ENCODE peak calls at places on chromosomes 11 and 22, in six cellular contexts. One of them, this sample, is unnamed.

GRCh38 chr11:130804306-130805077 is 111.8 kb downstream of the SNX19 start:
- DNase-seq in IMR-90: no peak
- DNase-seq in H1: no peak
- DNase-seq in neuronal stem cell: no peak
- DNase-seq in mesenchymal stem cell: no peak
- DNase-seq in mesendoderm: no peak
- DNase-seq in this sample: no peak

GRCh38 chr11:63608353-63609345 is 5.6 kb downstream of the PLAAT3 start:
- DNase-seq in IMR-90: peak; percentile 66
- DNase-seq in H1: no peak
- DNase-seq in neuronal stem cell: no peak
- DNase-seq in mesenchymal stem cell: no peak
- DNase-seq in mesendoderm: no peak
- DNase-seq in this sample: no peak

GRCh38 chr11:113796663-113797259 is 17.2 kb downstream of the CLDN25 start:
- DNase-seq in IMR-90: peak; percentile 34
- DNase-seq in H1: no peak
- DNase-seq in neuronal stem cell: no peak
- DNase-seq in mesenchymal stem cell: peak; percentile 58
- DNase-seq in mesendoderm: peak; percentile 53
- DNase-seq in this sample: no peak

GRCh38 chr11:12075822-12076821 is 34.3 kb upstream of the MICAL2 start:
- DNase-seq in IMR-90: peak; percentile 100
- DNase-seq in H1: no peak
- DNase-seq in neuronal stem cell: no peak
- DNase-seq in mesenchymal stem cell: peak; percentile 100
- DNase-seq in mesendoderm: no peak
- DNase-seq in this sample: no peak

GRCh38 chr22:40400173-40400572 is 29.8 kb downstream of the SGSM3 start:
- DNase-seq in IMR-90: no peak
- DNase-seq in H1: no peak
- DNase-seq in neuronal stem cell: no peak
- DNase-seq in mesenchymal stem cell: no peak
- DNase-seq in mesendoderm: no peak
- DNase-seq in this sample: no peak

GRCh38 chr11:117179048-117179999 is 781 bp downstream of the SIDT2 start:
- DNase-seq in IMR-90: no peak
- DNase-seq in H1: no peak
- DNase-seq in neuronal stem cell: no peak
- DNase-seq in mesenchymal stem cell: peak; percentile 60
- DNase-seq in mesendoderm: peak; percentile 38
- DNase-seq in this sample: peak; percentile 29

GRCh38 chr11:47270331-47271271 is 668 bp downstream of the MADD start:
- DNase-seq in IMR-90: peak; percentile 72
- DNase-seq in H1: no peak
- DNase-seq in neuronal stem cell: no peak
- DNase-seq in mesenchymal stem cell: peak; percentile 60
- DNase-seq in mesendoderm: peak; percentile 62
- DNase-seq in this sample: no peak

GRCh38 chr11:34825670-34826383 is 90.4 kb downstream of the APIP start:
- DNase-seq in IMR-90: no peak
- DNase-seq in H1: no peak
- DNase-seq in neuronal stem cell: no peak
- DNase-seq in mesenchymal stem cell: no peak
- DNase-seq in mesendoderm: no peak
- DNase-seq in this sample: no peak

GRCh38 chr11:7381937-7382336 is 103.4 kb upstream of the OLFML1 start:
- DNase-seq in IMR-90: no peak
- DNase-seq in H1: no peak
- DNase-seq in neuronal stem cell: no peak
- DNase-seq in mesenchymal stem cell: no peak
- DNase-seq in mesendoderm: no peak
- DNase-seq in this sample: no peak

GRCh38 chr11:62934496-62934785 is 13.3 kb upstream of the CHRM1 start:
- DNase-seq in IMR-90: no peak
- DNase-seq in H1: no peak
- DNase-seq in neuronal stem cell: no peak
- DNase-seq in mesenchymal stem cell: no peak
- DNase-seq in mesendoderm: no peak
- DNase-seq in this sample: no peak

GRCh38 chr11:133955091-133955846 is 1.5 kb downstream of the IGSF9B start:
- DNase-seq in IMR-90: no peak
- DNase-seq in H1: no peak
- DNase-seq in neuronal stem cell: no peak
- DNase-seq in mesenchymal stem cell: no peak
- DNase-seq in mesendoderm: peak; percentile 28
- DNase-seq in this sample: no peak

GRCh38 chr22:42680648-42681047 is 31.5 kb upstream of the CYB5R3 start:
- DNase-seq in IMR-90: peak; percentile 98
- DNase-seq in H1: no peak
- DNase-seq in neuronal stem cell: no peak
- DNase-seq in mesenchymal stem cell: peak; percentile 97
- DNase-seq in mesendoderm: peak; percentile 29
- DNase-seq in this sample: no peak

GRCh38 chr11:76918941-76919386 is 58.2 kb downstream of the ACER3 start:
- DNase-seq in IMR-90: peak; percentile 78
- DNase-seq in H1: no peak
- DNase-seq in neuronal stem cell: peak; percentile 18
- DNase-seq in mesenchymal stem cell: peak; percentile 75
- DNase-seq in mesendoderm: peak; percentile 68
- DNase-seq in this sample: no peak

GRCh38 chr22:45831394-45831793 is 145.6 kb downstream of the WNT7B start:
- DNase-seq in IMR-90: peak; percentile 38
- DNase-seq in H1: no peak
- DNase-seq in neuronal stem cell: no peak
- DNase-seq in mesenchymal stem cell: no peak
- DNase-seq in mesendoderm: no peak
- DNase-seq in this sample: no peak

GRCh38 chr11:114259551-114259983 is 36.6 kb upstream of the NNMT start:
- DNase-seq in IMR-90: no peak
- DNase-seq in H1: no peak
- DNase-seq in neuronal stem cell: no peak
- DNase-seq in mesenchymal stem cell: no peak
- DNase-seq in mesendoderm: no peak
- DNase-seq in this sample: no peak

GRCh38 chr11:35981581-35981980 is 37.7 kb downstream of the LDLRAD3 start:
- DNase-seq in IMR-90: no peak
- DNase-seq in H1: no peak
- DNase-seq in neuronal stem cell: no peak
- DNase-seq in mesenchymal stem cell: no peak
- DNase-seq in mesendoderm: no peak
- DNase-seq in this sample: no peak

GRCh38 chr11:62560566-62561103 is 13.1 kb downstream of the EEF1G start:
- DNase-seq in IMR-90: peak; percentile 98
- DNase-seq in H1: peak; percentile 93
- DNase-seq in neuronal stem cell: peak; percentile 82
- DNase-seq in mesenchymal stem cell: peak; percentile 97
- DNase-seq in mesendoderm: peak; percentile 99
- DNase-seq in this sample: peak; percentile 95

GRCh38 chr11:43879789-43880639 is 617 bp upstream of the ALKBH3 start:
- DNase-seq in IMR-90: no peak
- DNase-seq in H1: no peak
- DNase-seq in neuronal stem cell: no peak
- DNase-seq in mesenchymal stem cell: no peak
- DNase-seq in mesendoderm: no peak
- DNase-seq in this sample: no peak

GRCh38 chr11:119318240-119319135 is 1.6 kb upstream of the MCAM start:
- DNase-seq in IMR-90: peak; percentile 81
- DNase-seq in H1: no peak
- DNase-seq in neuronal stem cell: no peak
- DNase-seq in mesenchymal stem cell: peak; percentile 91
- DNase-seq in mesendoderm: peak; percentile 97
- DNase-seq in this sample: peak; percentile 82

GRCh38 chr22:35102663-35103062 is 36.7 kb downstream of the ISX start:
- DNase-seq in IMR-90: peak; percentile 2
- DNase-seq in H1: peak; percentile 39
- DNase-seq in neuronal stem cell: no peak
- DNase-seq in mesenchymal stem cell: no peak
- DNase-seq in mesendoderm: peak; percentile 90
- DNase-seq in this sample: peak; percentile 72

GRCh38 chr11:131942878-131943277 is 572.5 kb downstream of the NTM start:
- DNase-seq in IMR-90: no peak
- DNase-seq in H1: no peak
- DNase-seq in neuronal stem cell: no peak
- DNase-seq in mesenchymal stem cell: no peak
- DNase-seq in mesendoderm: no peak
- DNase-seq in this sample: no peak

GRCh38 chr11:122032317-122032716 is 83.7 kb downstream of the BLID start:
- DNase-seq in IMR-90: no peak
- DNase-seq in H1: no peak
- DNase-seq in neuronal stem cell: no peak
- DNase-seq in mesenchymal stem cell: no peak
- DNase-seq in mesendoderm: no peak
- DNase-seq in this sample: no peak

GRCh38 chr11:72591023-72591422 is 83.2 kb downstream of the PDE2A start:
- DNase-seq in IMR-90: no peak
- DNase-seq in H1: no peak
- DNase-seq in neuronal stem cell: no peak
- DNase-seq in mesenchymal stem cell: no peak
- DNase-seq in mesendoderm: no peak
- DNase-seq in this sample: no peak

DNA sequence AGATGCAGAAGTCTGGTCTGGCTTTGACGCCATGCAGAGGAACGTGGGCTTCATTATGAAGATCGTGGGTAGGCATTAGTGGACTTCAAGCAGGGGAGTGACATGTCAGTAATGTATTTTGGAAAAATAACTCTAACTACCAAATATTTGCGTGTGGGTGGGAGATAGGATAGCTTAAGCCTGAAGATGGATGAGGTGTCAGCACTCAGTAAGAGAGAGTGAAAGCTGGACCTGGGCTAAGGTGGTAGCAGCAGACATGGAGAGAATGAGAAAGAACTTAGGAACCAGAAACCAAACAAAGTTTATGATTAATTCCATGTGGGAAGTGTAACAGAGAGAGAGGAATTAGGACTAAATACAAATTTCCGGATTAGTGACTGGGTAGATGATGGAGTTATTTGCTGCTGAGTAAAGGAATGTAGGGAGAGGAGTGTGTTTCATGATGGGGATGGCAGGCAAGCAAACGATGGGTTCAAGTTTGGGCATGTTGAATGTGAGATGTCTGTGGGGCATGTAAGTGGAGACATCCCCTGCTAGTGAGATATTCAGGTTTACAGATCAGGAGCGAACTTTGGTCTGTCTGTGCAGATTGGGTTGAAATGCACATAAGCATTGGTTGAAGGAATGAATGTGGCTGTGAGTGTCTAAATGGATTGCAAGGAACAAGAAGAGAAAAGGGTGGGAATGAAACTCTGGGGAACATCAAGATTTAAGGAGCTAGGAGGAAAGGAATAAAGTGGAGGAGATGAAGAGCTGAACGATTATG is 185.5 kb upstream of the MTMR2 start:
- DNase-seq in IMR-90: peak; percentile 19
- DNase-seq in H1: no peak
- DNase-seq in neuronal stem cell: no peak
- DNase-seq in mesenchymal stem cell: no peak
- DNase-seq in mesendoderm: no peak
- DNase-seq in this sample: no peak
- H4K8ac ChIP-seq in IMR-90: no peak overlapping the region
- H4K8ac ChIP-seq in H1: no peak overlapping the region
- H4K8ac ChIP-seq in neuronal stem cell: no peak overlapping the region
- H4K8ac ChIP-seq in mesenchymal stem cell: no peak overlapping the region
- H4K8ac ChIP-seq in mesendoderm: no peak overlapping the region
- H4K8ac ChIP-seq in this sample: no peak overlapping the region

GRCh38 chr11:33736148-33736809 is at the start of gene CD59:
- DNase-seq in IMR-90: peak; percentile 88
- DNase-seq in H1: peak; percentile 76
- DNase-seq in neuronal stem cell: peak; percentile 84
- DNase-seq in mesenchymal stem cell: peak; percentile 91
- DNase-seq in mesendoderm: peak; percentile 95
- DNase-seq in this sample: peak; percentile 97
- H4K8ac ChIP-seq in IMR-90: peak within 1 kb of the TSS; percentile 80
- H4K8ac ChIP-seq in H1: peak within 1 kb of the TSS; percentile 75
- H4K8ac ChIP-seq in neuronal stem cell: no peak within 1 kb of the TSS
- H4K8ac ChIP-seq in mesenchymal stem cell: peak within 1 kb of the TSS; percentile 77
- H4K8ac ChIP-seq in mesendoderm: no peak within 1 kb of the TSS
- H4K8ac ChIP-seq in this sample: no peak within 1 kb of the TSS

GRCh38 chr11:13338437-13339069 is 61.0 kb downstream of the BMAL1 start:
- DNase-seq in IMR-90: peak; percentile 69
- DNase-seq in H1: no peak
- DNase-seq in neuronal stem cell: no peak
- DNase-seq in mesenchymal stem cell: peak; percentile 70
- DNase-seq in mesendoderm: no peak
- DNase-seq in this sample: no peak

GRCh38 chr11:13336246-13336873 is 58.8 kb downstream of the BMAL1 start:
- DNase-seq in IMR-90: peak; percentile 47
- DNase-seq in H1: no peak
- DNase-seq in neuronal stem cell: no peak
- DNase-seq in mesenchymal stem cell: no peak
- DNase-seq in mesendoderm: no peak
- DNase-seq in this sample: no peak

GRCh38 chr11:13341028-13341427 is 63.4 kb downstream of the BMAL1 start:
- DNase-seq in IMR-90: no peak
- DNase-seq in H1: no peak
- DNase-seq in neuronal stem cell: no peak
- DNase-seq in mesenchymal stem cell: no peak
- DNase-seq in mesendoderm: no peak
- DNase-seq in this sample: no peak

GRCh38 chr11:13337986-13338436 is 60.4 kb downstream of the BMAL1 start:
- DNase-seq in IMR-90: peak; percentile 78
- DNase-seq in H1: no peak
- DNase-seq in neuronal stem cell: no peak
- DNase-seq in mesenchymal stem cell: peak; percentile 79
- DNase-seq in mesendoderm: no peak
- DNase-seq in this sample: no peak

GRCh38 chr11:13339196-13340153 is 61.9 kb downstream of the BMAL1 start:
- DNase-seq in IMR-90: peak; percentile 98
- DNase-seq in H1: no peak
- DNase-seq in neuronal stem cell: no peak
- DNase-seq in mesenchymal stem cell: peak; percentile 94
- DNase-seq in mesendoderm: no peak
- DNase-seq in this sample: no peak
- H4K8ac ChIP-seq in IMR-90: peak overlapping the region; percentile 85
- H4K8ac ChIP-seq in H1: no peak overlapping the region
- H4K8ac ChIP-seq in neuronal stem cell: no peak overlapping the region
- H4K8ac ChIP-seq in mesenchymal stem cell: peak overlapping the region; percentile 69
- H4K8ac ChIP-seq in mesendoderm: no peak overlapping the region
- H4K8ac ChIP-seq in this sample: no peak overlapping the region

GRCh38 chr11:20363500-20364411 is at the start of gene HTATIP2:
- DNase-seq in IMR-90: peak; percentile 33
- DNase-seq in H1: no peak
- DNase-seq in neuronal stem cell: no peak
- DNase-seq in mesenchymal stem cell: peak; percentile 57
- DNase-seq in mesendoderm: peak; percentile 78
- DNase-seq in this sample: peak; percentile 71
- H4K8ac ChIP-seq in IMR-90: peak within 1 kb of the TSS; percentile 87
- H4K8ac ChIP-seq in H1: peak within 1 kb of the TSS; percentile 88
- H4K8ac ChIP-seq in neuronal stem cell: no peak within 1 kb of the TSS
- H4K8ac ChIP-seq in mesenchymal stem cell: peak within 1 kb of the TSS; percentile 97
- H4K8ac ChIP-seq in mesendoderm: peak within 1 kb of the TSS; percentile 87
- H4K8ac ChIP-seq in this sample: no peak within 1 kb of the TSS